ENCODE peak calls at places on chromosomes 11 and 22, in four cellular contexts. M is WTC11, O is HepG2, N is K562. A is an unnamed sample.

GRCh38 chr11:119993732-119994131 is 144.2 kb downstream of the TRIM29 start:
- DNase-seq in M (no peak), N (no peak), O (no peak), A (no peak)

GRCh38 chr11:114257621-114258558 is 38.3 kb upstream of the NNMT start:
- DNase-seq in N (no peak), M (peak), O (peak), A (no peak)

GRCh38 chr11:70826541-70826943 is 425.8 kb downstream of the SHANK2 start:
- DNase-seq in N (no peak), O (no peak), M (peak), A (peak)

GRCh38 chr11:1572200-1573076 is at the start of gene DUSP8:
- DNase-seq in M (peak), O (peak), N (peak), A (peak)

GRCh38 chr22:48241658-48242057 is 1479.2 kb downstream of the TBC1D22A start:
- DNase-seq in O (no peak), M (no peak), N (no peak), A (no peak)

GRCh38 chr22:37334859-37335818 is 52.8 kb downstream of the CYTH4 start:
- DNase-seq in N (no peak), O (no peak), M (peak), A (peak)

GRCh38 chr22:49515486-49515885 is 312.2 kb downstream of the BRD1 start:
- DNase-seq in N (no peak), M (no peak), O (peak), A (no peak)

GRCh38 chr11:124798991-124799383 is 1.2 kb downstream of the MSANTD2 start:
- DNase-seq in M (no peak), N (no peak), O (no peak), A (peak)

GRCh38 chr22:25514436-25514835 is 50.0 kb upstream of the GRK3 start:
- DNase-seq in N (no peak), M (no peak), O (no peak), A (no peak)

GRCh38 chr11:45108070-45109064 is 38.1 kb upstream of the PRDM11 start:
- DNase-seq in M (no peak), O (no peak), N (no peak), A (no peak)

GRCh38 chr11:69230856-69231425 is 63.0 kb upstream of the MYEOV start:
- DNase-seq in N (no peak), M (no peak), O (no peak), A (no peak)

GRCh38 chr11:118911880-118912741 is 13.6 kb downstream of the BCL9L start:
- DNase-seq in O (peak), M (peak), N (peak), A (peak)

GRCh38 chr11:12157241-12157661 is 46.9 kb downstream of the MICAL2 start:
- DNase-seq in N (no peak), M (no peak), O (no peak), A (no peak)

GRCh38 chr11:17769218-17769617 is 34.6 kb downstream of the KCNC1 start:
- DNase-seq in M (no peak), O (no peak), N (no peak), A (no peak)

GRCh38 chr11:76721755-76722677 is 51.5 kb upstream of the LRRC32 start:
- DNase-seq in N (peak), M (peak), O (peak), A (peak)

GRCh38 chr22:39194098-39194497 is 41.6 kb upstream of the CBX7 start:
- DNase-seq in O (no peak), M (no peak), N (no peak), A (no peak)

GRCh38 chr22:22552630-22553029 is 6.4 kb downstream of the PRAME start:
- DNase-seq in N (peak), O (peak), M (peak), A (no peak)
- TF ChIP-seq ELF4 in N (no peak), O (no peak), M (no peak), A (no peak)

DNA sequence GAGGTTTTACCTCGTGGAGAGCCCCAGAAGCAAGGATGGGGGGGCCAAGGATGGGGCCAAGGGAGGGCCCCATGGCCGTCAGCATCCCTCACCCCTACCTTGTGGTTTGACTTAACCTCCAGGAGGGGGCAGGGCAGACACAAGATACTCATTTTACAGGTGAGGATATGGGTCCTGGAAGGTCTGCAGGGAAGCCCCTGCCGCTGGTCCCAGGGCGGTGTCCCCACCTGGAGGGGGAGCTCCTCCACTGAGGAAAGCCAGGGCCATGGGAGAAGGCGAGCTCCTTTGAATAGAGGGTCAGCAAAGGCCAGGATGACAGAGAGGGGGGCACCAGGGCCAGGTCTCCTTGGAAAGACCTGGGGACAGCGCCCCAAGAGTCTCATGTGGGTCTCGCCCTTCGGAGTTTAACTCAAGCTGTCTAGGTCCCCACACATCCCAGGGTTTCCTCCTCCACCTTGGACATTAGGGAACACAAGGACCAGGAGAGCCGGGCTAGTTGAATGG is 5.9 kb upstream of the ADORA2A start:
- DNase-seq in O (peak), N (peak), M (peak), A (peak)
- TF ChIP-seq ELF4 in O (no peak), N (no peak), M (no peak), A (no peak)

DNA sequence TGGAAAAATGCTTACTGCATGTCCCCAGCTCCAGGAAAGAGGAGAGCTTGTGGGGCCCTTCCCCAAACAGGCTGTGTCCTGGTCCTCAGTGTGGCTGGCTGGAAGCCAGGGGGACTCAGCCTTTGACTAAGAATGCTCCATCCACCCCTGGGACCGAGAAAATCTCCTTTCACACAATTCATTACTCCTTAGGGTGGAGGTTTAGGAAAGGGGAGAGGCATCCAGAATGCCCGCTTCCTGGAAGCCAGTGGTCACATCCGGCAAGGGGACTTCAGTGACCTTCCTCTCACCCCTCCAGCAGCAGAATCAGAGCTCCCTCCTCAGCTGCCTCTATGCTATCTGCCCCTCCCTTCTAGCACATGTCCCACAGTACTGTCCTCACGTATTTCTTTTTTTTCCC is 21.9 kb downstream of the ATG16L2 start:
- DNase-seq in N (no peak), O (no peak), M (no peak), A (no peak)
- TF ChIP-seq ELF4 in N (no peak), O (no peak), M (no peak), A (no peak)

DNA sequence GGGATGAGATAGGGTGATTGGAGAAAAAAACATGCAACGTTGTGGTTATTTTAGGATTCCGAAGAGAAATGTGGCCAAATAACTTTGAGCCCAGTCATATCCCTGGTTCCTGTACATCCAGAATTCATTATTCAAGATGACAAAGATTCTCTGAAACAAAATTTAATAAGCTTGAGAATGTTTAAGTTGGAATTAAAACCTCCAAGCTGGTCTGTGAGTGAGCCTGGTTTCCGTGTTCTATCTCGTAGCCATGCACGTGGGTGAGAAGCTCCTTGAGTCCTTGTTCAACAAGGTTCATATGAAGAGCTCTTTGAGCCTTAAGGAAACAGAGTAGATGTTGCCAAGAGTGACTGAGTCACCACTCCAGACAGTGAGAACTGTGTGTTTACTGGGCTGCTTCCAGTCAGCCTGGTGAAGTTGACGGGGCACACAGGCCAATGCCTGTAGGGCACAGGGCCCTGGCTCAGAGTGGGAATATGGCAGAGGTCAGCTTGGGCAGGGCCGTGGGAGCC is 206.5 kb downstream of the NAV2 start:
- DNase-seq in N (no peak), M (no peak), O (no peak), A (no peak)
- TF ChIP-seq ELF4 in N (no peak), M (no peak), O (no peak), A (no peak)

A was measured in HEK293T.